ENCODE peak calls at places on chromosome 16, in six cellular contexts. J is activated T-helper 1 cell treated with anti-CD3 and anti-CD28 coated beads, Interleukin-12 subunit alpha, Interleukin-12 subunit beta, Interleukin-2, Interleukin-4 antibody, amounts not matched to agents 30 ng/mL and 10 ng/mL and 1 ng/mL, durations not matched to agents 14 hours and 24 hours and 36 hours; O is NCI-H1105; U is Calu3; D is Daoy; R is effector CD8-positive, alpha-beta T cell. L is an unnamed sample.

GRCh38 chr16:89289428-89290395 is 72.2 kb downstream of the ZNF778 start:
- DNase-seq in D (peak; percentile 62), U (peak; percentile 86), R (peak; percentile 51), O (no peak), J (peak; percentile 49), L (peak; percentile 53)

GRCh38 chr16:11211977-11212818 is 43.8 kb downstream of the SOCS1 start:
- DNase-seq in D (no peak), R (no peak), O (no peak), J (no peak), U (no peak), L (no peak)

GRCh38 chr16:54397190-54397835 is 110.7 kb upstream of the IRX3 start:
- DNase-seq in D (peak; percentile 82), R (no peak), O (no peak), U (no peak), J (no peak), L (no peak)

GRCh38 chr16:11379420-11379819 is 34.2 kb downstream of the RMI2 start:
- DNase-seq in D (peak; percentile 78), J (peak; percentile 26), O (no peak), R (no peak), U (peak; percentile 49), L (peak; percentile 40)

GRCh38 chr16:84159006-84159405 is 13.9 kb downstream of the DNAAF1 start:
- DNase-seq in R (no peak), O (no peak), J (no peak), U (no peak), D (no peak), L (no peak)

GRCh38 chr16:8963010-8963824 is 489 bp downstream of the USP7 start:
- DNase-seq in J (no peak), D (no peak), R (no peak), O (no peak), U (peak; percentile 19), L (no peak)

GRCh38 chr16:80028581-80029380 is 428.2 kb upstream of the MAF start:
- DNase-seq in O (no peak), D (no peak), J (no peak), R (no peak), U (no peak), L (no peak)

GRCh38 chr16:66382966-66383299 is 16.4 kb downstream of the CDH5 start:
- DNase-seq in J (no peak), R (no peak), D (peak; percentile 84), O (no peak), U (no peak), L (no peak)

GRCh38 chr16:50467943-50468748 is 80.0 kb upstream of the NKD1 start:
- DNase-seq in R (no peak), O (peak; percentile 79), U (peak; percentile 15), D (no peak), J (no peak), L (no peak)

GRCh38 chr16:24701521-24701951 is 27.9 kb upstream of the TNRC6A start:
- DNase-seq in O (no peak), U (peak; percentile 9), R (no peak), J (no peak), D (peak; percentile 61), L (no peak)

GRCh38 chr16:84505249-84506156 is 1.0 kb upstream of the MEAK7 start:
- DNase-seq in R (no peak), J (no peak), O (no peak), U (no peak), D (no peak), L (no peak)

GRCh38 chr16:20307240-20307671 is 20.1 kb downstream of the GP2 start:
- DNase-seq in R (no peak), O (no peak), D (no peak), J (no peak), U (no peak), L (no peak)

GRCh38 chr16:85401370-85401916 is 211.7 kb upstream of the GSE1 start:
- DNase-seq in D (no peak), J (no peak), R (no peak), O (no peak), U (no peak), L (no peak)

GRCh38 chr16:87410958-87411357 is 18.8 kb downstream of the MAP1LC3B start:
- DNase-seq in R (no peak), D (no peak), U (no peak), J (no peak), O (no peak), L (no peak)

GRCh38 chr16:2371421-2371820 is 30.9 kb upstream of the ABCA3 start:
- DNase-seq in R (no peak), O (no peak), D (no peak), J (no peak), U (no peak), L (no peak)

GRCh38 chr16:56944954-56945839 is 13.3 kb downstream of the HERPUD1 start:
- DNase-seq in J (no peak), R (no peak), D (peak; percentile 55), O (no peak), U (no peak), L (peak; percentile 31)

GRCh38 chr16:75745242-75745641 is 19.0 kb upstream of the CPHXL start:
- DNase-seq in R (no peak), O (no peak), J (no peak), D (no peak), U (no peak), L (no peak)

GRCh38 chr16:35196313-35196712 is 1736.9 kb downstream of the TP53TG3F start:
- DNase-seq in U (no peak), D (no peak), R (no peak), O (no peak), J (no peak), L (no peak)

GRCh38 chr16:73068546-73069401 is 20.8 kb upstream of the ZFHX3 start:
- DNase-seq in D (peak; percentile 90), R (no peak), O (no peak), J (no peak), U (peak; percentile 66), L (no peak)

GRCh38 chr16:19559242-19559910 is 3.9 kb downstream of the VPS35L start:
- DNase-seq in U (peak; percentile 50), R (no peak), J (no peak), O (peak; percentile 15), D (peak; percentile 40), L (no peak)

GRCh38 chr16:68473358-68474064 is 25.2 kb upstream of the SMPD3 start:
- DNase-seq in D (no peak), O (no peak), R (no peak), U (no peak), J (no peak), L (no peak)

GRCh38 chr16:55062446-55062845 is 131.8 kb downstream of the IRX5 start:
- DNase-seq in D (no peak), R (no peak), O (no peak), U (no peak), J (no peak), L (no peak)

GRCh38 chr16:10942352-10943297 is at the start of gene DEXI:
- DNase-seq in U (peak; percentile 98), J (peak; percentile 96), D (peak; percentile 92), O (peak; percentile 83), R (peak; percentile 92), L (peak; percentile 95)

GRCh38 chr16:65122974-65123845 is 1.3 kb upstream of the CDH11 start:
- DNase-seq in D (peak; percentile 61), J (no peak), O (no peak), U (no peak), R (no peak), L (no peak)

GRCh38 chr16:57807968-57808528 is 5.8 kb upstream of the KIFC3 start:
- DNase-seq in U (peak; percentile 85), D (peak; percentile 88), O (no peak), R (peak; percentile 18), J (no peak), L (no peak)

GRCh38 chr16:29192329-29193247 is 207.7 kb downstream of the LAT start:
- DNase-seq in J (no peak), D (no peak), R (no peak), U (no peak), O (no peak), L (no peak)

GRCh38 chr16:88837806-88838205 is 18.9 kb downstream of the GALNS start:
- DNase-seq in O (no peak), J (no peak), U (no peak), D (no peak), R (no peak), L (no peak)

GRCh38 chr16:80569440-80570105 is 28.8 kb downstream of the DYNLRB2 start:
- DNase-seq in R (no peak), O (no peak), U (peak; percentile 14), J (peak; percentile 74), D (peak; percentile 91), L (no peak)

GRCh38 chr16:9099131-9099625 is 7.7 kb downstream of the HAPSTR1 start:
- DNase-seq in D (peak; percentile 27), U (no peak), J (no peak), R (no peak), O (no peak), L (peak; percentile 35)

GRCh38 chr16:2058901-2059300 is 11.1 kb downstream of the TSC2 start:
- DNase-seq in J (no peak), U (no peak), R (no peak), O (no peak), D (no peak), L (no peak)

GRCh38 chr16:71467810-71468209 is 5.8 kb upstream of the ZNF23 start:
- DNase-seq in U (peak; percentile 28), R (peak; percentile 42), J (no peak), D (peak; percentile 8), O (no peak), L (no peak)

GRCh38 chr16:85269165-85269564 is 156.9 kb upstream of the CIBAR2 start:
- DNase-seq in U (no peak), D (no peak), R (no peak), J (no peak), O (no peak), L (no peak)

GRCh38 chr16:49510676-49511305 is 137.2 kb downstream of the C16orf78 start:
- DNase-seq in D (no peak), O (no peak), R (no peak), U (no peak), J (no peak), L (no peak)

L was measured in stimulated activated naive B cell treated with anti-CD40 and anti-IgM and Interleukin-4, amounts not matched to agents 10 μg/mL and 1 μg/mL and 100 μg/mL, for 72 hours.